ENCODE peak calls at places on chromosomes 4 and X, in five cellular contexts. S is NCI-H460, P is A549, J is activated T-cell treated with anti-CD3 and anti-CD28 coated beads for 1 hour, E is WTC11. Z is an unnamed sample.

GRCh38 chr4:126799971-126800722 is 832.6 kb upstream of the INTU start:
- DNase-seq in S (no peak), E (no peak), P (no peak), J (no peak), Z (no peak)

GRCh38 chr4:94412019-94413017 is 39.4 kb upstream of the PDLIM5 start:
- DNase-seq in S (peak), P (peak), J (no peak), E (no peak), Z (peak)

GRCh38 chr4:40685300-40685699 is 55.6 kb upstream of the RBM47 start:
- DNase-seq in P (peak), E (no peak), S (no peak), J (no peak), Z (peak)

GRCh38 chrX:115233497-115234219 is at the start of gene LRCH2:
- DNase-seq in S (no peak), P (no peak), E (peak), J (no peak), Z (peak)

GRCh38 chrX:29634516-29634915 is 580.8 kb upstream of the MAGEB2 start:
- DNase-seq in E (no peak), S (no peak), P (no peak), J (no peak), Z (no peak)

GRCh38 chr4:98619197-98619596 is 39.2 kb downstream of the TSPAN5 start:
- DNase-seq in E (no peak), S (no peak), P (no peak), J (no peak), Z (no peak)

GRCh38 chrX:67723580-67724351 is 179.9 kb downstream of the AR start:
- DNase-seq in S (no peak), J (no peak), E (no peak), P (no peak), Z (no peak)

GRCh38 chr4:26235500-26235899 is 85.3 kb upstream of the RBPJ start:
- DNase-seq in E (no peak), S (no peak), J (no peak), P (no peak), Z (peak)

GRCh38 chr4:71907782-71908181 is 123.9 kb upstream of the GC start:
- DNase-seq in E (no peak), J (no peak), S (no peak), P (no peak), Z (no peak)

GRCh38 chrX:151984891-151985290 is 10.4 kb upstream of the GABRE start:
- DNase-seq in S (no peak), E (no peak), P (no peak), J (no peak), Z (no peak)

GRCh38 chr4:152965614-152966013 is 29.5 kb downstream of the FHDC1 start:
- DNase-seq in E (no peak), P (no peak), J (no peak), S (no peak), Z (no peak)

GRCh38 chrX:67480789-67481188 is 63.0 kb upstream of the AR start:
- DNase-seq in E (no peak), P (no peak), J (no peak), S (no peak), Z (no peak)

GRCh38 chr4:3753711-3754412 is 12.3 kb upstream of the ADRA2C start:
- DNase-seq in E (no peak), P (no peak), J (no peak), S (no peak), Z (no peak)

GRCh38 chrX:45479835-45480422 is 279.3 kb upstream of the DIPK2B start:
- DNase-seq in E (no peak), P (peak), S (peak), J (no peak), Z (peak)

GRCh38 chrX:55648434-55648833 is 25.2 kb downstream of the FOXR2 start:
- DNase-seq in E (no peak), J (no peak), S (no peak), P (no peak), Z (no peak)

GRCh38 chr4:108903464-108904221 is 140.8 kb upstream of the ETNPPL start:
- DNase-seq in P (no peak), J (no peak), S (no peak), E (no peak), Z (no peak)

GRCh38 chr4:55993994-55994657 is 45.4 kb downstream of the CEP135 start:
- DNase-seq in P (no peak), E (no peak), J (no peak), S (no peak), Z (no peak)

GRCh38 chr4:75939890-75940691 is 722 bp downstream of the NAAA start:
- DNase-seq in E (peak), J (peak), S (peak), P (peak), Z (peak)

GRCh38 chr4:38046735-38047487 is 86.7 kb downstream of the PTTG2 start:
- DNase-seq in J (no peak), S (no peak), P (no peak), E (peak), Z (no peak)

GRCh38 chr4:148874331-148874730 is 432.1 kb upstream of the NR3C2 start:
- DNase-seq in P (no peak), S (no peak), E (no peak), J (no peak), Z (no peak)

GRCh38 chr4:157804986-157805385 is 367.8 kb downstream of the GASK1B start:
- DNase-seq in J (no peak), S (no peak), E (no peak), P (peak), Z (no peak)

GRCh38 chrX:80876877-80877276 is 67.2 kb upstream of the BRWD3 start:
- DNase-seq in E (no peak), J (no peak), P (peak), S (peak), Z (no peak)

GRCh38 chrX:314781-315595 is 3.6 kb downstream of the GTPBP6 start:
- DNase-seq in S (no peak), E (no peak), P (peak), J (no peak), Z (no peak)

GRCh38 chrX:112687189-112687691 is 7.5 kb upstream of the LHFPL1 start:
- DNase-seq in S (no peak), J (no peak), E (no peak), P (no peak), Z (no peak)

GRCh38 chrX:71809886-71810285 is 46.7 kb downstream of the CXorf49B start:
- DNase-seq in P (peak), E (no peak), J (no peak), S (peak), Z (no peak)

GRCh38 chr4:13966241-13967195 is 339.0 kb upstream of the BOD1L1 start:
- DNase-seq in J (no peak), S (no peak), E (peak), P (no peak), Z (peak)

GRCh38 chrX:10795721-10796120 is 175.3 kb upstream of the MID1 start:
- DNase-seq in S (no peak), P (no peak), E (no peak), J (no peak), Z (no peak)

GRCh38 chr4:99736846-99737245 is 79.2 kb upstream of the C4orf54 start:
- DNase-seq in J (no peak), S (no peak), P (no peak), E (no peak), Z (no peak)

GRCh38 chrX:49282647-49283011 is 13.0 kb downstream of the PPP1R3F start:
- DNase-seq in E (peak), S (peak), J (no peak), P (peak), Z (peak)

GRCh38 chrX:41350150-41350975 is 16.4 kb downstream of the DDX3X start:
- DNase-seq in S (no peak), E (no peak), J (no peak), P (peak), Z (no peak)

GRCh38 chrX:120144178-120144844 is 14.1 kb upstream of the RHOXF2 start:
- DNase-seq in P (no peak), J (no peak), S (no peak), E (peak), Z (no peak)

GRCh38 chr4:3873446-3874415 is 107.5 kb downstream of the ADRA2C start:
- DNase-seq in J (no peak), E (peak), P (peak), S (no peak), Z (no peak)

GRCh38 chr4:15600176-15600575 is 55.0 kb downstream of the FBXL5 start:
- DNase-seq in S (no peak), P (no peak), J (no peak), E (no peak), Z (no peak)

GRCh38 chrX:129262912-129263311 is 260.4 kb downstream of the SMARCA1 start:
- DNase-seq in E (no peak), J (no peak), P (no peak), S (no peak), Z (no peak)

GRCh38 chr4:112109455-112110425 is 35.5 kb upstream of the FAM241A start:
- DNase-seq in E (no peak), S (no peak), J (no peak), P (peak), Z (no peak)

Z was measured in HTR-8/SVneo.